ENCODE peak calls at places on chromosomes 12 and 14, in nine cellular contexts. One of them, this sample, is unnamed.

GRCh38 chr14:57732886-57733285 is 133.0 kb downstream of the SLC35F4 start:
- DNase-seq in activated CD4-positive, alpha-beta T cell treated with anti-CD3 and anti-CD28 coated beads, Interleukin-2, amount 10 ng/mL, durations not matched to agents 7 days and 5 days: no peak
- DNase-seq in adipocyte: peak
- DNase-seq in nucleus accumbens: no peak
- DNase-seq in WTC11: no peak
- DNase-seq in suprapubic skin: no peak
- DNase-seq in HuH-7: no peak
- DNase-seq in left lung: no peak
- DNase-seq in stimulated activated CD8-positive, alpha-beta memory T cell treated with anti-CD3 and anti-CD28 coated beads, Interleukin-15, amount 100 ng/mL, for 24 hours: no peak
- DNase-seq in this sample: no peak

GRCh38 chr14:82414853-82415539 is 881.3 kb upstream of the SEL1L start:
- DNase-seq in left lung: no peak
- DNase-seq in stimulated activated CD8-positive, alpha-beta memory T cell treated with anti-CD3 and anti-CD28 coated beads, Interleukin-15, amount 100 ng/mL, for 24 hours: no peak
- DNase-seq in suprapubic skin: no peak
- DNase-seq in HuH-7: no peak
- DNase-seq in activated CD4-positive, alpha-beta T cell treated with anti-CD3 and anti-CD28 coated beads, Interleukin-2, amount 10 ng/mL, durations not matched to agents 7 days and 5 days: no peak
- DNase-seq in adipocyte: no peak
- DNase-seq in WTC11: no peak
- DNase-seq in nucleus accumbens: no peak
- DNase-seq in this sample: no peak

GRCh38 chr12:93153321-93153720 is 224.2 kb upstream of the EEA1 start:
- DNase-seq in HuH-7: no peak
- DNase-seq in activated CD4-positive, alpha-beta T cell treated with anti-CD3 and anti-CD28 coated beads, Interleukin-2, amount 10 ng/mL, durations not matched to agents 7 days and 5 days: no peak
- DNase-seq in stimulated activated CD8-positive, alpha-beta memory T cell treated with anti-CD3 and anti-CD28 coated beads, Interleukin-15, amount 100 ng/mL, for 24 hours: no peak
- DNase-seq in adipocyte: no peak
- DNase-seq in suprapubic skin: no peak
- DNase-seq in WTC11: no peak
- DNase-seq in left lung: no peak
- DNase-seq in nucleus accumbens: no peak
- DNase-seq in this sample: no peak

GRCh38 chr12:112121780-112122565 is 3.4 kb upstream of the TRAFD1 start:
- DNase-seq in left lung: peak
- DNase-seq in WTC11: no peak
- DNase-seq in suprapubic skin: peak
- DNase-seq in stimulated activated CD8-positive, alpha-beta memory T cell treated with anti-CD3 and anti-CD28 coated beads, Interleukin-15, amount 100 ng/mL, for 24 hours: no peak
- DNase-seq in adipocyte: peak
- DNase-seq in HuH-7: no peak
- DNase-seq in nucleus accumbens: peak
- DNase-seq in activated CD4-positive, alpha-beta T cell treated with anti-CD3 and anti-CD28 coated beads, Interleukin-2, amount 10 ng/mL, durations not matched to agents 7 days and 5 days: no peak
- DNase-seq in this sample: no peak

GRCh38 chr12:68971404-68971803 is 38.4 kb upstream of the CPM start:
- DNase-seq in suprapubic skin: no peak
- DNase-seq in WTC11: no peak
- DNase-seq in left lung: peak
- DNase-seq in HuH-7: no peak
- DNase-seq in nucleus accumbens: no peak
- DNase-seq in adipocyte: peak
- DNase-seq in activated CD4-positive, alpha-beta T cell treated with anti-CD3 and anti-CD28 coated beads, Interleukin-2, amount 10 ng/mL, durations not matched to agents 7 days and 5 days: no peak
- DNase-seq in stimulated activated CD8-positive, alpha-beta memory T cell treated with anti-CD3 and anti-CD28 coated beads, Interleukin-15, amount 100 ng/mL, for 24 hours: no peak
- DNase-seq in this sample: no peak

GRCh38 chr12:124298685-124299410 is 4.0 kb downstream of the RFLNA start:
- DNase-seq in WTC11: no peak
- DNase-seq in nucleus accumbens: no peak
- DNase-seq in left lung: peak
- DNase-seq in HuH-7: no peak
- DNase-seq in suprapubic skin: no peak
- DNase-seq in activated CD4-positive, alpha-beta T cell treated with anti-CD3 and anti-CD28 coated beads, Interleukin-2, amount 10 ng/mL, durations not matched to agents 7 days and 5 days: no peak
- DNase-seq in adipocyte: no peak
- DNase-seq in stimulated activated CD8-positive, alpha-beta memory T cell treated with anti-CD3 and anti-CD28 coated beads, Interleukin-15, amount 100 ng/mL, for 24 hours: no peak
- DNase-seq in this sample: no peak

GRCh38 chr14:104001003-104001402 is 58.7 kb upstream of the RD3L start:
- DNase-seq in HuH-7: peak
- DNase-seq in suprapubic skin: no peak
- DNase-seq in adipocyte: no peak
- DNase-seq in WTC11: peak
- DNase-seq in nucleus accumbens: no peak
- DNase-seq in activated CD4-positive, alpha-beta T cell treated with anti-CD3 and anti-CD28 coated beads, Interleukin-2, amount 10 ng/mL, durations not matched to agents 7 days and 5 days: peak
- DNase-seq in stimulated activated CD8-positive, alpha-beta memory T cell treated with anti-CD3 and anti-CD28 coated beads, Interleukin-15, amount 100 ng/mL, for 24 hours: no peak
- DNase-seq in left lung: no peak
- DNase-seq in this sample: no peak

GRCh38 chr14:104322531-104323466 is 184.4 kb downstream of the KIF26A start:
- DNase-seq in HuH-7: no peak
- DNase-seq in suprapubic skin: no peak
- DNase-seq in left lung: peak
- DNase-seq in activated CD4-positive, alpha-beta T cell treated with anti-CD3 and anti-CD28 coated beads, Interleukin-2, amount 10 ng/mL, durations not matched to agents 7 days and 5 days: no peak
- DNase-seq in nucleus accumbens: no peak
- DNase-seq in adipocyte: no peak
- DNase-seq in WTC11: no peak
- DNase-seq in stimulated activated CD8-positive, alpha-beta memory T cell treated with anti-CD3 and anti-CD28 coated beads, Interleukin-15, amount 100 ng/mL, for 24 hours: no peak
- DNase-seq in this sample: no peak

GRCh38 chr14:101504096-101504948 is 57.0 kb upstream of the DIO3 start:
- DNase-seq in HuH-7: no peak
- DNase-seq in activated CD4-positive, alpha-beta T cell treated with anti-CD3 and anti-CD28 coated beads, Interleukin-2, amount 10 ng/mL, durations not matched to agents 7 days and 5 days: no peak
- DNase-seq in left lung: peak
- DNase-seq in adipocyte: no peak
- DNase-seq in nucleus accumbens: no peak
- DNase-seq in stimulated activated CD8-positive, alpha-beta memory T cell treated with anti-CD3 and anti-CD28 coated beads, Interleukin-15, amount 100 ng/mL, for 24 hours: no peak
- DNase-seq in WTC11: peak
- DNase-seq in suprapubic skin: peak
- DNase-seq in this sample: no peak

GRCh38 chr14:90445011-90445410 is 48.2 kb downstream of the CALM1 start:
- DNase-seq in adipocyte: no peak
- DNase-seq in left lung: no peak
- DNase-seq in activated CD4-positive, alpha-beta T cell treated with anti-CD3 and anti-CD28 coated beads, Interleukin-2, amount 10 ng/mL, durations not matched to agents 7 days and 5 days: no peak
- DNase-seq in nucleus accumbens: no peak
- DNase-seq in WTC11: peak
- DNase-seq in HuH-7: no peak
- DNase-seq in suprapubic skin: peak
- DNase-seq in stimulated activated CD8-positive, alpha-beta memory T cell treated with anti-CD3 and anti-CD28 coated beads, Interleukin-15, amount 100 ng/mL, for 24 hours: no peak
- DNase-seq in this sample: no peak

GRCh38 chr12:38053655-38054464 is 262.7 kb upstream of the ALG10B start:
- DNase-seq in stimulated activated CD8-positive, alpha-beta memory T cell treated with anti-CD3 and anti-CD28 coated beads, Interleukin-15, amount 100 ng/mL, for 24 hours: no peak
- DNase-seq in HuH-7: peak
- DNase-seq in adipocyte: no peak
- DNase-seq in nucleus accumbens: no peak
- DNase-seq in suprapubic skin: no peak
- DNase-seq in left lung: peak
- DNase-seq in activated CD4-positive, alpha-beta T cell treated with anti-CD3 and anti-CD28 coated beads, Interleukin-2, amount 10 ng/mL, durations not matched to agents 7 days and 5 days: no peak
- DNase-seq in WTC11: no peak
- DNase-seq in this sample: no peak

GRCh38 chr12:64390275-64390851 is at the start of gene C12orf56:
- DNase-seq in nucleus accumbens: peak
- DNase-seq in WTC11: peak
- DNase-seq in activated CD4-positive, alpha-beta T cell treated with anti-CD3 and anti-CD28 coated beads, Interleukin-2, amount 10 ng/mL, durations not matched to agents 7 days and 5 days: peak
- DNase-seq in HuH-7: peak
- DNase-seq in suprapubic skin: no peak
- DNase-seq in adipocyte: peak
- DNase-seq in left lung: no peak
- DNase-seq in stimulated activated CD8-positive, alpha-beta memory T cell treated with anti-CD3 and anti-CD28 coated beads, Interleukin-15, amount 100 ng/mL, for 24 hours: no peak
- DNase-seq in this sample: peak

GRCh38 chr14:54475911-54476310 is 12.9 kb downstream of the GMFB start:
- DNase-seq in nucleus accumbens: no peak
- DNase-seq in WTC11: no peak
- DNase-seq in activated CD4-positive, alpha-beta T cell treated with anti-CD3 and anti-CD28 coated beads, Interleukin-2, amount 10 ng/mL, durations not matched to agents 7 days and 5 days: no peak
- DNase-seq in left lung: no peak
- DNase-seq in HuH-7: no peak
- DNase-seq in adipocyte: peak
- DNase-seq in stimulated activated CD8-positive, alpha-beta memory T cell treated with anti-CD3 and anti-CD28 coated beads, Interleukin-15, amount 100 ng/mL, for 24 hours: no peak
- DNase-seq in suprapubic skin: no peak
- DNase-seq in this sample: no peak

GRCh38 chr14:45201908-45202307 is 51.1 kb downstream of the MIS18BP1 start:
- DNase-seq in WTC11: peak
- DNase-seq in activated CD4-positive, alpha-beta T cell treated with anti-CD3 and anti-CD28 coated beads, Interleukin-2, amount 10 ng/mL, durations not matched to agents 7 days and 5 days: peak
- DNase-seq in suprapubic skin: no peak
- DNase-seq in left lung: no peak
- DNase-seq in adipocyte: no peak
- DNase-seq in HuH-7: peak
- DNase-seq in stimulated activated CD8-positive, alpha-beta memory T cell treated with anti-CD3 and anti-CD28 coated beads, Interleukin-15, amount 100 ng/mL, for 24 hours: no peak
- DNase-seq in nucleus accumbens: no peak
- DNase-seq in this sample: no peak

GRCh38 chr12:78290606-78291345 is 460.1 kb downstream of the NAV3 start:
- DNase-seq in activated CD4-positive, alpha-beta T cell treated with anti-CD3 and anti-CD28 coated beads, Interleukin-2, amount 10 ng/mL, durations not matched to agents 7 days and 5 days: no peak
- DNase-seq in adipocyte: peak
- DNase-seq in stimulated activated CD8-positive, alpha-beta memory T cell treated with anti-CD3 and anti-CD28 coated beads, Interleukin-15, amount 100 ng/mL, for 24 hours: no peak
- DNase-seq in nucleus accumbens: no peak
- DNase-seq in WTC11: no peak
- DNase-seq in suprapubic skin: no peak
- DNase-seq in left lung: no peak
- DNase-seq in HuH-7: peak
- DNase-seq in this sample: no peak

GRCh38 chr12:63149884-63150254 is 1.1 kb downstream of the AVPR1A start:
- DNase-seq in stimulated activated CD8-positive, alpha-beta memory T cell treated with anti-CD3 and anti-CD28 coated beads, Interleukin-15, amount 100 ng/mL, for 24 hours: no peak
- DNase-seq in left lung: no peak
- DNase-seq in activated CD4-positive, alpha-beta T cell treated with anti-CD3 and anti-CD28 coated beads, Interleukin-2, amount 10 ng/mL, durations not matched to agents 7 days and 5 days: no peak
- DNase-seq in nucleus accumbens: no peak
- DNase-seq in suprapubic skin: no peak
- DNase-seq in WTC11: no peak
- DNase-seq in HuH-7: no peak
- DNase-seq in adipocyte: no peak
- DNase-seq in this sample: no peak

GRCh38 chr12:46964496-46965098 is 114.8 kb upstream of the PCED1B start:
- DNase-seq in activated CD4-positive, alpha-beta T cell treated with anti-CD3 and anti-CD28 coated beads, Interleukin-2, amount 10 ng/mL, durations not matched to agents 7 days and 5 days: no peak
- DNase-seq in HuH-7: no peak
- DNase-seq in suprapubic skin: no peak
- DNase-seq in WTC11: peak
- DNase-seq in adipocyte: no peak
- DNase-seq in nucleus accumbens: no peak
- DNase-seq in stimulated activated CD8-positive, alpha-beta memory T cell treated with anti-CD3 and anti-CD28 coated beads, Interleukin-15, amount 100 ng/mL, for 24 hours: no peak
- DNase-seq in left lung: no peak
- DNase-seq in this sample: no peak

GRCh38 chr14:36167431-36167830 is 9.1 kb downstream of the PTCSC3 start:
- DNase-seq in left lung: no peak
- DNase-seq in WTC11: no peak
- DNase-seq in suprapubic skin: no peak
- DNase-seq in nucleus accumbens: no peak
- DNase-seq in stimulated activated CD8-positive, alpha-beta memory T cell treated with anti-CD3 and anti-CD28 coated beads, Interleukin-15, amount 100 ng/mL, for 24 hours: no peak
- DNase-seq in activated CD4-positive, alpha-beta T cell treated with anti-CD3 and anti-CD28 coated beads, Interleukin-2, amount 10 ng/mL, durations not matched to agents 7 days and 5 days: no peak
- DNase-seq in HuH-7: no peak
- DNase-seq in adipocyte: no peak
- DNase-seq in this sample: no peak

GRCh38 chr14:95156765-95157194 is 549 bp downstream of the DICER1 start:
- DNase-seq in suprapubic skin: peak
- DNase-seq in nucleus accumbens: peak
- DNase-seq in stimulated activated CD8-positive, alpha-beta memory T cell treated with anti-CD3 and anti-CD28 coated beads, Interleukin-15, amount 100 ng/mL, for 24 hours: peak
- DNase-seq in adipocyte: peak
- DNase-seq in left lung: peak
- DNase-seq in WTC11: peak
- DNase-seq in activated CD4-positive, alpha-beta T cell treated with anti-CD3 and anti-CD28 coated beads, Interleukin-2, amount 10 ng/mL, durations not matched to agents 7 days and 5 days: peak
- DNase-seq in HuH-7: peak
- DNase-seq in this sample: peak

GRCh38 chr14:91078095-91078737 is 17.8 kb upstream of the RPS6KA5 start:
- DNase-seq in stimulated activated CD8-positive, alpha-beta memory T cell treated with anti-CD3 and anti-CD28 coated beads, Interleukin-15, amount 100 ng/mL, for 24 hours: no peak
- DNase-seq in nucleus accumbens: no peak
- DNase-seq in left lung: no peak
- DNase-seq in activated CD4-positive, alpha-beta T cell treated with anti-CD3 and anti-CD28 coated beads, Interleukin-2, amount 10 ng/mL, durations not matched to agents 7 days and 5 days: peak
- DNase-seq in HuH-7: no peak
- DNase-seq in suprapubic skin: no peak
- DNase-seq in adipocyte: no peak
- DNase-seq in WTC11: no peak
- DNase-seq in this sample: no peak

GRCh38 chr12:25684070-25684469 is 131.0 kb upstream of the LMNTD1 start:
- DNase-seq in left lung: no peak
- DNase-seq in activated CD4-positive, alpha-beta T cell treated with anti-CD3 and anti-CD28 coated beads, Interleukin-2, amount 10 ng/mL, durations not matched to agents 7 days and 5 days: no peak
- DNase-seq in nucleus accumbens: peak
- DNase-seq in suprapubic skin: no peak
- DNase-seq in stimulated activated CD8-positive, alpha-beta memory T cell treated with anti-CD3 and anti-CD28 coated beads, Interleukin-15, amount 100 ng/mL, for 24 hours: no peak
- DNase-seq in adipocyte: no peak
- DNase-seq in WTC11: no peak
- DNase-seq in HuH-7: no peak
- DNase-seq in this sample: no peak

GRCh38 chr14:90111895-90112534 is 50.2 kb downstream of the KCNK13 start:
- DNase-seq in suprapubic skin: no peak
- DNase-seq in nucleus accumbens: no peak
- DNase-seq in HuH-7: no peak
- DNase-seq in adipocyte: peak
- DNase-seq in WTC11: no peak
- DNase-seq in left lung: no peak
- DNase-seq in stimulated activated CD8-positive, alpha-beta memory T cell treated with anti-CD3 and anti-CD28 coated beads, Interleukin-15, amount 100 ng/mL, for 24 hours: no peak
- DNase-seq in activated CD4-positive, alpha-beta T cell treated with anti-CD3 and anti-CD28 coated beads, Interleukin-2, amount 10 ng/mL, durations not matched to agents 7 days and 5 days: no peak
- DNase-seq in this sample: no peak

GRCh38 chr12:6352198-6353173 is 10.6 kb upstream of the TNFRSF1A start:
- DNase-seq in activated CD4-positive, alpha-beta T cell treated with anti-CD3 and anti-CD28 coated beads, Interleukin-2, amount 10 ng/mL, durations not matched to agents 7 days and 5 days: no peak
- DNase-seq in nucleus accumbens: no peak
- DNase-seq in HuH-7: no peak
- DNase-seq in left lung: no peak
- DNase-seq in adipocyte: peak
- DNase-seq in suprapubic skin: no peak
- DNase-seq in stimulated activated CD8-positive, alpha-beta memory T cell treated with anti-CD3 and anti-CD28 coated beads, Interleukin-15, amount 100 ng/mL, for 24 hours: no peak
- DNase-seq in WTC11: no peak
- DNase-seq in this sample: no peak

GRCh38 chr12:121789233-121789781 is 4.2 kb downstream of the RHOF start:
- DNase-seq in activated CD4-positive, alpha-beta T cell treated with anti-CD3 and anti-CD28 coated beads, Interleukin-2, amount 10 ng/mL, durations not matched to agents 7 days and 5 days: peak
- DNase-seq in left lung: no peak
- DNase-seq in nucleus accumbens: no peak
- DNase-seq in WTC11: no peak
- DNase-seq in stimulated activated CD8-positive, alpha-beta memory T cell treated with anti-CD3 and anti-CD28 coated beads, Interleukin-15, amount 100 ng/mL, for 24 hours: no peak
- DNase-seq in adipocyte: no peak
- DNase-seq in suprapubic skin: peak
- DNase-seq in HuH-7: no peak
- DNase-seq in this sample: no peak

GRCh38 chr12:26340649-26341048 is 145.3 kb downstream of the SSPN start:
- DNase-seq in adipocyte: no peak
- DNase-seq in WTC11: no peak
- DNase-seq in activated CD4-positive, alpha-beta T cell treated with anti-CD3 and anti-CD28 coated beads, Interleukin-2, amount 10 ng/mL, durations not matched to agents 7 days and 5 days: no peak
- DNase-seq in suprapubic skin: no peak
- DNase-seq in stimulated activated CD8-positive, alpha-beta memory T cell treated with anti-CD3 and anti-CD28 coated beads, Interleukin-15, amount 100 ng/mL, for 24 hours: no peak
- DNase-seq in left lung: peak
- DNase-seq in HuH-7: no peak
- DNase-seq in nucleus accumbens: peak
- DNase-seq in this sample: no peak

GRCh38 chr12:131407221-131408035 is 303.5 kb upstream of the SFSWAP start:
- DNase-seq in activated CD4-positive, alpha-beta T cell treated with anti-CD3 and anti-CD28 coated beads, Interleukin-2, amount 10 ng/mL, durations not matched to agents 7 days and 5 days: no peak
- DNase-seq in adipocyte: no peak
- DNase-seq in stimulated activated CD8-positive, alpha-beta memory T cell treated with anti-CD3 and anti-CD28 coated beads, Interleukin-15, amount 100 ng/mL, for 24 hours: no peak
- DNase-seq in WTC11: no peak
- DNase-seq in HuH-7: no peak
- DNase-seq in suprapubic skin: no peak
- DNase-seq in left lung: no peak
- DNase-seq in nucleus accumbens: no peak
- DNase-seq in this sample: no peak

GRCh38 chr12:56188786-56189335 is 422 bp downstream of the SMARCC2 start:
- DNase-seq in WTC11: peak
- DNase-seq in stimulated activated CD8-positive, alpha-beta memory T cell treated with anti-CD3 and anti-CD28 coated beads, Interleukin-15, amount 100 ng/mL, for 24 hours: peak
- DNase-seq in HuH-7: peak
- DNase-seq in adipocyte: no peak
- DNase-seq in nucleus accumbens: peak
- DNase-seq in left lung: no peak
- DNase-seq in activated CD4-positive, alpha-beta T cell treated with anti-CD3 and anti-CD28 coated beads, Interleukin-2, amount 10 ng/mL, durations not matched to agents 7 days and 5 days: peak
- DNase-seq in suprapubic skin: no peak
- DNase-seq in this sample: no peak

GRCh38 chr14:30034049-30034635 is 106.5 kb upstream of the PRKD1 start:
- DNase-seq in adipocyte: no peak
- DNase-seq in HuH-7: no peak
- DNase-seq in activated CD4-positive, alpha-beta T cell treated with anti-CD3 and anti-CD28 coated beads, Interleukin-2, amount 10 ng/mL, durations not matched to agents 7 days and 5 days: no peak
- DNase-seq in left lung: no peak
- DNase-seq in stimulated activated CD8-positive, alpha-beta memory T cell treated with anti-CD3 and anti-CD28 coated beads, Interleukin-15, amount 100 ng/mL, for 24 hours: no peak
- DNase-seq in nucleus accumbens: no peak
- DNase-seq in WTC11: no peak
- DNase-seq in suprapubic skin: no peak
- DNase-seq in this sample: no peak

GRCh38 chr14:95260537-95261440 is 58.9 kb downstream of the CLMN start:
- DNase-seq in adipocyte: peak
- DNase-seq in left lung: no peak
- DNase-seq in WTC11: no peak
- DNase-seq in suprapubic skin: no peak
- DNase-seq in HuH-7: no peak
- DNase-seq in nucleus accumbens: no peak
- DNase-seq in activated CD4-positive, alpha-beta T cell treated with anti-CD3 and anti-CD28 coated beads, Interleukin-2, amount 10 ng/mL, durations not matched to agents 7 days and 5 days: no peak
- DNase-seq in stimulated activated CD8-positive, alpha-beta memory T cell treated with anti-CD3 and anti-CD28 coated beads, Interleukin-15, amount 100 ng/mL, for 24 hours: no peak
- DNase-seq in this sample: no peak

GRCh38 chr12:120100630-120101029 is 15.9 kb downstream of the RAB35 start:
- DNase-seq in suprapubic skin: peak
- DNase-seq in stimulated activated CD8-positive, alpha-beta memory T cell treated with anti-CD3 and anti-CD28 coated beads, Interleukin-15, amount 100 ng/mL, for 24 hours: no peak
- DNase-seq in left lung: no peak
- DNase-seq in HuH-7: no peak
- DNase-seq in WTC11: no peak
- DNase-seq in adipocyte: no peak
- DNase-seq in nucleus accumbens: peak
- DNase-seq in activated CD4-positive, alpha-beta T cell treated with anti-CD3 and anti-CD28 coated beads, Interleukin-2, amount 10 ng/mL, durations not matched to agents 7 days and 5 days: no peak
- DNase-seq in this sample: no peak

GRCh38 chr14:52950898-52951729 is at the start of gene FERMT2:
- DNase-seq in stimulated activated CD8-positive, alpha-beta memory T cell treated with anti-CD3 and anti-CD28 coated beads, Interleukin-15, amount 100 ng/mL, for 24 hours: no peak
- DNase-seq in adipocyte: peak
- DNase-seq in activated CD4-positive, alpha-beta T cell treated with anti-CD3 and anti-CD28 coated beads, Interleukin-2, amount 10 ng/mL, durations not matched to agents 7 days and 5 days: no peak
- DNase-seq in suprapubic skin: peak
- DNase-seq in left lung: peak
- DNase-seq in WTC11: peak
- DNase-seq in nucleus accumbens: peak
- DNase-seq in HuH-7: peak
- DNase-seq in this sample: peak